ENCODE peak calls at places on chromosome 20, in ten cellular contexts. One of them, this sample, is unnamed. For H3K9me3, the result is how much of the 10 kb centered on the place peaks cover.

GRCh38 chr20:52987295-52987694 is 15.1 kb downstream of the TSHZ2 start:
- DNase-seq in body of pancreas: no peak
- DNase-seq in K562: no peak
- DNase-seq in PC-3: no peak
- DNase-seq in CD4-positive, alpha-beta T cell: no peak
- DNase-seq in MM.1S: no peak
- DNase-seq in AG04450: no peak
- DNase-seq in heart left ventricle: no peak
- DNase-seq in heart right ventricle: no peak
- DNase-seq in left ventricle myocardium inferior: no peak
- DNase-seq in this sample: no peak

GRCh38 chr20:9215539-9215938 is 146.7 kb downstream of the PLCB4 start:
- DNase-seq in left ventricle myocardium inferior: no peak
- DNase-seq in CD4-positive, alpha-beta T cell: no peak
- DNase-seq in AG04450: no peak
- DNase-seq in heart left ventricle: no peak
- DNase-seq in K562: peak
- DNase-seq in body of pancreas: no peak
- DNase-seq in MM.1S: no peak
- DNase-seq in PC-3: peak
- DNase-seq in heart right ventricle: no peak
- DNase-seq in this sample: no peak

GRCh38 chr20:1434571-1435336 is 31.9 kb downstream of the NSFL1C start:
- DNase-seq in body of pancreas: no peak
- DNase-seq in heart right ventricle: peak
- DNase-seq in CD4-positive, alpha-beta T cell: peak
- DNase-seq in AG04450: peak
- DNase-seq in MM.1S: peak
- DNase-seq in PC-3: peak
- DNase-seq in K562: peak
- DNase-seq in heart left ventricle: no peak
- DNase-seq in left ventricle myocardium inferior: no peak
- DNase-seq in this sample: peak

GRCh38 chr20:44901972-44902371 is 7.9 kb upstream of the PABPC1L start:
- DNase-seq in AG04450: no peak
- DNase-seq in MM.1S: no peak
- DNase-seq in CD4-positive, alpha-beta T cell: no peak
- DNase-seq in heart left ventricle: no peak
- DNase-seq in PC-3: peak
- DNase-seq in body of pancreas: no peak
- DNase-seq in heart right ventricle: no peak
- DNase-seq in K562: no peak
- DNase-seq in left ventricle myocardium inferior: no peak
- DNase-seq in this sample: no peak

GRCh38 chr20:61532736-61533135 is 280.7 kb downstream of the CDH4 start:
- DNase-seq in K562: no peak
- DNase-seq in heart left ventricle: no peak
- DNase-seq in CD4-positive, alpha-beta T cell: no peak
- DNase-seq in AG04450: no peak
- DNase-seq in body of pancreas: no peak
- DNase-seq in PC-3: no peak
- DNase-seq in MM.1S: no peak
- DNase-seq in heart right ventricle: no peak
- DNase-seq in left ventricle myocardium inferior: no peak
- DNase-seq in this sample: no peak

GRCh38 chr20:45985573-45985972 is 13.6 kb upstream of the ZNF335 start:
- DNase-seq in heart left ventricle: no peak
- DNase-seq in AG04450: no peak
- DNase-seq in MM.1S: no peak
- DNase-seq in PC-3: no peak
- DNase-seq in K562: peak
- DNase-seq in heart right ventricle: no peak
- DNase-seq in body of pancreas: no peak
- DNase-seq in CD4-positive, alpha-beta T cell: no peak
- DNase-seq in left ventricle myocardium inferior: no peak
- DNase-seq in this sample: no peak

GRCh38 chr20:63942250-63943006 is 13.8 kb downstream of the UCKL1 start:
- DNase-seq in AG04450: no peak
- DNase-seq in MM.1S: no peak
- DNase-seq in heart left ventricle: peak
- DNase-seq in PC-3: no peak
- DNase-seq in heart right ventricle: no peak
- DNase-seq in left ventricle myocardium inferior: peak
- DNase-seq in CD4-positive, alpha-beta T cell: peak
- DNase-seq in K562: peak
- DNase-seq in body of pancreas: no peak
- DNase-seq in this sample: peak

GRCh38 chr20:43975096-43975768 is 60.6 kb downstream of the TOX2 start:
- DNase-seq in heart left ventricle: no peak
- DNase-seq in MM.1S: no peak
- DNase-seq in CD4-positive, alpha-beta T cell: no peak
- DNase-seq in body of pancreas: no peak
- DNase-seq in heart right ventricle: no peak
- DNase-seq in PC-3: peak
- DNase-seq in left ventricle myocardium inferior: no peak
- DNase-seq in AG04450: peak
- DNase-seq in K562: no peak
- DNase-seq in this sample: no peak

GRCh38 chr20:62319346-62319909 is 16.6 kb downstream of the ADRM1 start:
- DNase-seq in left ventricle myocardium inferior: no peak
- DNase-seq in body of pancreas: no peak
- DNase-seq in AG04450: no peak
- DNase-seq in K562: no peak
- DNase-seq in heart right ventricle: no peak
- DNase-seq in PC-3: no peak
- DNase-seq in MM.1S: no peak
- DNase-seq in CD4-positive, alpha-beta T cell: no peak
- DNase-seq in heart left ventricle: no peak
- DNase-seq in this sample: no peak

GRCh38 chr20:4829494-4830211 is 107.9 kb downstream of the PRND start:
- DNase-seq in CD4-positive, alpha-beta T cell: no peak
- DNase-seq in K562: no peak
- DNase-seq in heart left ventricle: peak
- DNase-seq in left ventricle myocardium inferior: no peak
- DNase-seq in MM.1S: no peak
- DNase-seq in PC-3: no peak
- DNase-seq in AG04450: no peak
- DNase-seq in body of pancreas: no peak
- DNase-seq in heart right ventricle: no peak
- DNase-seq in this sample: no peak

GRCh38 chr20:13736792-13737191 is 47.9 kb downstream of the ESF1 start:
- DNase-seq in PC-3: no peak
- DNase-seq in body of pancreas: no peak
- DNase-seq in MM.1S: no peak
- DNase-seq in left ventricle myocardium inferior: no peak
- DNase-seq in heart left ventricle: no peak
- DNase-seq in heart right ventricle: no peak
- DNase-seq in CD4-positive, alpha-beta T cell: no peak
- DNase-seq in AG04450: peak
- DNase-seq in K562: no peak
- DNase-seq in this sample: no peak

GRCh38 chr20:32538526-32538918 is 46.6 kb downstream of the NOL4L start:
- DNase-seq in body of pancreas: no peak
- DNase-seq in CD4-positive, alpha-beta T cell: no peak
- DNase-seq in PC-3: no peak
- DNase-seq in MM.1S: no peak
- DNase-seq in left ventricle myocardium inferior: no peak
- DNase-seq in heart left ventricle: no peak
- DNase-seq in heart right ventricle: no peak
- DNase-seq in K562: no peak
- DNase-seq in AG04450: no peak
- DNase-seq in this sample: no peak

GRCh38 chr20:59071224-59071623 is 28.6 kb upstream of the PRELID3B start:
- DNase-seq in heart left ventricle: no peak
- DNase-seq in heart right ventricle: no peak
- DNase-seq in PC-3: no peak
- DNase-seq in MM.1S: no peak
- DNase-seq in K562: no peak
- DNase-seq in body of pancreas: no peak
- DNase-seq in AG04450: no peak
- DNase-seq in left ventricle myocardium inferior: no peak
- DNase-seq in CD4-positive, alpha-beta T cell: no peak
- DNase-seq in this sample: no peak

GRCh38 chr20:64207641-64208590 is 43.7 kb downstream of the MYT1 start:
- DNase-seq in MM.1S: no peak
- DNase-seq in PC-3: no peak
- DNase-seq in K562: no peak
- DNase-seq in heart right ventricle: no peak
- DNase-seq in CD4-positive, alpha-beta T cell: no peak
- DNase-seq in heart left ventricle: no peak
- DNase-seq in left ventricle myocardium inferior: no peak
- DNase-seq in AG04450: no peak
- DNase-seq in body of pancreas: no peak
- DNase-seq in this sample: no peak

GRCh38 chr20:47502271-47502730 is 614 bp downstream of the NCOA3 start:
- DNase-seq in body of pancreas: peak
- DNase-seq in heart right ventricle: peak
- DNase-seq in AG04450: no peak
- DNase-seq in K562: peak
- DNase-seq in left ventricle myocardium inferior: peak
- DNase-seq in CD4-positive, alpha-beta T cell: no peak
- DNase-seq in heart left ventricle: no peak
- DNase-seq in PC-3: no peak
- DNase-seq in MM.1S: peak
- DNase-seq in this sample: no peak

GRCh38 chr20:25699914-25700313 is 3.3 kb upstream of the ZNF337 start:
- DNase-seq in PC-3: peak
- DNase-seq in left ventricle myocardium inferior: no peak
- DNase-seq in heart right ventricle: no peak
- DNase-seq in heart left ventricle: no peak
- DNase-seq in body of pancreas: no peak
- DNase-seq in AG04450: no peak
- DNase-seq in CD4-positive, alpha-beta T cell: no peak
- DNase-seq in K562: no peak
- DNase-seq in MM.1S: no peak
- DNase-seq in this sample: no peak

GRCh38 chr20:25697132-25697446 is 436 bp upstream of the ZNF337 start:
- DNase-seq in left ventricle myocardium inferior: no peak
- DNase-seq in K562: no peak
- DNase-seq in body of pancreas: no peak
- DNase-seq in PC-3: no peak
- DNase-seq in CD4-positive, alpha-beta T cell: no peak
- DNase-seq in AG04450: no peak
- DNase-seq in heart left ventricle: no peak
- DNase-seq in heart right ventricle: no peak
- DNase-seq in MM.1S: no peak
- DNase-seq in this sample: no peak

GRCh38 chr20:25692499-25692898 is 4.2 kb downstream of the ZNF337 start:
- DNase-seq in AG04450: no peak
- DNase-seq in CD4-positive, alpha-beta T cell: no peak
- DNase-seq in heart right ventricle: no peak
- DNase-seq in MM.1S: no peak
- DNase-seq in heart left ventricle: no peak
- DNase-seq in left ventricle myocardium inferior: no peak
- DNase-seq in body of pancreas: no peak
- DNase-seq in PC-3: no peak
- DNase-seq in K562: no peak
- DNase-seq in this sample: no peak

GRCh38 chr20:25695532-25696383 is 895 bp downstream of the ZNF337 start:
- DNase-seq in body of pancreas: no peak
- DNase-seq in AG04450: no peak
- DNase-seq in left ventricle myocardium inferior: no peak
- DNase-seq in CD4-positive, alpha-beta T cell: no peak
- DNase-seq in heart left ventricle: peak
- DNase-seq in K562: peak
- DNase-seq in PC-3: peak
- DNase-seq in MM.1S: no peak
- DNase-seq in heart right ventricle: peak
- DNase-seq in this sample: no peak

GRCh38 chr20:25696384-25697131 is at the start of gene ZNF337:
- DNase-seq in PC-3: peak
- DNase-seq in AG04450: peak
- DNase-seq in CD4-positive, alpha-beta T cell: peak
- DNase-seq in MM.1S: peak
- DNase-seq in body of pancreas: peak
- DNase-seq in K562: peak
- DNase-seq in heart right ventricle: peak
- DNase-seq in heart left ventricle: peak
- DNase-seq in left ventricle myocardium inferior: peak
- DNase-seq in this sample: peak
- TF ChIP-seq CTCF in PC-3: peak
- TF ChIP-seq CTCF in AG04450: peak
- TF ChIP-seq CTCF in CD4-positive, alpha-beta T cell: no peak
- TF ChIP-seq CTCF in MM.1S: peak
- TF ChIP-seq CTCF in body of pancreas: no peak
- TF ChIP-seq CTCF in K562: peak
- TF ChIP-seq CTCF in heart right ventricle: peak
- TF ChIP-seq CTCF in heart left ventricle: no peak
- TF ChIP-seq CTCF in left ventricle myocardium inferior: no peak
- TF ChIP-seq CTCF in this sample: no peak

GRCh38 chr20:18986895-18987580 is 173.5 kb downstream of the SCP2D1 start:
- DNase-seq in AG04450: no peak
- DNase-seq in K562: no peak
- DNase-seq in heart right ventricle: no peak
- DNase-seq in PC-3: no peak
- DNase-seq in CD4-positive, alpha-beta T cell: no peak
- DNase-seq in left ventricle myocardium inferior: no peak
- DNase-seq in MM.1S: no peak
- DNase-seq in heart left ventricle: no peak
- DNase-seq in body of pancreas: no peak
- DNase-seq in this sample: no peak
- H3K9me3 ChIP-seq in AG04450: half or more
- H3K9me3 ChIP-seq in K562: under half
- H3K9me3 ChIP-seq in heart right ventricle: under half
- H3K9me3 ChIP-seq in PC-3: under half
- H3K9me3 ChIP-seq in CD4-positive, alpha-beta T cell: under half
- H3K9me3 ChIP-seq in left ventricle myocardium inferior: under half
- H3K9me3 ChIP-seq in MM.1S: under half
- H3K9me3 ChIP-seq in heart left ventricle: under half
- H3K9me3 ChIP-seq in body of pancreas: under half
- H3K9me3 ChIP-seq in this sample: under half

GRCh38 chr20:17298751-17299150 is 71.9 kb downstream of the PCSK2 start:
- DNase-seq in PC-3: no peak
- DNase-seq in AG04450: no peak
- DNase-seq in MM.1S: no peak
- DNase-seq in heart left ventricle: no peak
- DNase-seq in body of pancreas: no peak
- DNase-seq in K562: no peak
- DNase-seq in CD4-positive, alpha-beta T cell: no peak
- DNase-seq in heart right ventricle: no peak
- DNase-seq in left ventricle myocardium inferior: no peak
- DNase-seq in this sample: no peak
- TF ChIP-seq CTCF in PC-3: no peak
- TF ChIP-seq CTCF in AG04450: no peak
- TF ChIP-seq CTCF in MM.1S: no peak
- TF ChIP-seq CTCF in heart left ventricle: no peak
- TF ChIP-seq CTCF in body of pancreas: no peak
- TF ChIP-seq CTCF in K562: no peak
- TF ChIP-seq CTCF in CD4-positive, alpha-beta T cell: no peak
- TF ChIP-seq CTCF in heart right ventricle: no peak
- TF ChIP-seq CTCF in left ventricle myocardium inferior: no peak
- TF ChIP-seq CTCF in this sample: no peak

DNA sequence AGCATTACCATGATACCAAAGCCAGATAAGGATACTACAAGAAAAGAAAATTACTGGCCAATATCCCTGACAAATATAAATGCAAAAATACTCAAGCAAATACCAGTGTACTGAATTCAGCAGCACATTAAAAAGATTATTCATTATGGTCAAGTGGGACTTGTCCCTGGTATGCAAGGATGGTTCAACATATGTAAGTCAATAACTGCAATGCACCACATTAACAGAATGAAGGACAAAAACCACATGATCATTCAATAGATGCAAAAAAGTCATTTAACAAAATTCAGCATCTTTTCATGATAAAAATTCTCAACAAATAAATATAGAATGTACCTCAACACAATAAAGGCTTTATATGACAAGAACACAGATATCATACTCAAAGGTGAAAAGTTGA is 9.1 kb upstream of the DEFB125 start:
- DNase-seq in PC-3: no peak
- DNase-seq in K562: no peak
- DNase-seq in CD4-positive, alpha-beta T cell: no peak
- DNase-seq in body of pancreas: no peak
- DNase-seq in left ventricle myocardium inferior: no peak
- DNase-seq in AG04450: no peak
- DNase-seq in MM.1S: no peak
- DNase-seq in heart left ventricle: no peak
- DNase-seq in heart right ventricle: no peak
- DNase-seq in this sample: no peak
- H3K9me3 ChIP-seq in PC-3: under half
- H3K9me3 ChIP-seq in K562: under half
- H3K9me3 ChIP-seq in CD4-positive, alpha-beta T cell: under half
- H3K9me3 ChIP-seq in body of pancreas: under half
- H3K9me3 ChIP-seq in left ventricle myocardium inferior: under half
- H3K9me3 ChIP-seq in AG04450: under half
- H3K9me3 ChIP-seq in MM.1S: under half
- H3K9me3 ChIP-seq in heart left ventricle: under half
- H3K9me3 ChIP-seq in heart right ventricle: under half
- H3K9me3 ChIP-seq in this sample: under half

This sample was measured in lung.